ENCODE peak calls at places on chromosomes 6 and 20, in eight cellular contexts. V, A, R, T, W, Q, S and N are unnamed samples.

GRCh38 chr6:5025911-5026819 is 22.3 kb upstream of the RPP40 start:
- DNase-seq in V (peak; percentile 5), W (peak; percentile 44), Q (peak; percentile 41), S (no peak), A (peak; percentile 68), T (peak; percentile 33), R (peak; percentile 52), N (no peak)

GRCh38 chr6:455835-456234 is 64.3 kb downstream of the IRF4 start:
- DNase-seq in A (no peak), Q (no peak), V (no peak), S (no peak), R (no peak), T (no peak), W (no peak), N (no peak)

GRCh38 chr6:157023958-157024357 is 246.8 kb downstream of the ARID1B start:
- DNase-seq in W (no peak), T (no peak), R (no peak), A (peak; percentile 94), V (no peak), Q (peak; percentile 73), S (no peak), N (no peak)

GRCh38 chr20:59829415-59830106 is 103.9 kb downstream of the SYCP2 start:
- DNase-seq in A (no peak), S (no peak), V (no peak), T (no peak), R (no peak), Q (no peak), W (no peak), N (no peak)

GRCh38 chr20:63363013-63363957 is 2.1 kb upstream of the CHRNA4 start:
- DNase-seq in W (no peak), S (no peak), V (no peak), R (no peak), Q (no peak), A (no peak), T (no peak), N (no peak)

GRCh38 chr20:5181955-5182354 is 55.1 kb downstream of the CDS2 start:
- DNase-seq in A (peak; percentile 79), S (no peak), Q (peak; percentile 53), R (peak; percentile 18), T (no peak), W (peak; percentile 25), V (no peak), N (no peak)

GRCh38 chr6:40164345-40164755 is 230.1 kb upstream of the MOCS1 start:
- DNase-seq in Q (peak; percentile 17), A (no peak), T (no peak), V (no peak), S (no peak), R (no peak), W (no peak), N (peak; percentile 64)

GRCh38 chr20:9121211-9121610 is 52.3 kb downstream of the PLCB4 start:
- DNase-seq in W (no peak), R (no peak), V (no peak), Q (no peak), A (no peak), S (no peak), T (no peak), N (no peak)

GRCh38 chr6:69416739-69417138 is 380.1 kb downstream of the LMBRD1 start:
- DNase-seq in V (peak; percentile 42), A (peak; percentile 77), S (no peak), T (no peak), Q (peak; percentile 9), W (no peak), R (no peak), N (no peak)

GRCh38 chr20:54200487-54201267 is 7.2 kb upstream of the PFDN4 start:
- DNase-seq in S (no peak), W (no peak), V (no peak), A (no peak), T (no peak), R (no peak), Q (no peak), N (no peak)

GRCh38 chr20:63454729-63455567 is 17.5 kb downstream of the KCNQ2 start:
- DNase-seq in T (no peak), R (no peak), V (peak; percentile 44), A (no peak), S (no peak), W (no peak), Q (no peak), N (no peak)

GRCh38 chr6:128242765-128243403 is 277.5 kb downstream of the PTPRK start:
- DNase-seq in R (no peak), S (no peak), A (peak; percentile 11), V (no peak), Q (peak; percentile 75), W (no peak), T (no peak), N (no peak)

GRCh38 chr6:16723833-16724232 is 37.4 kb downstream of the ATXN1 start:
- DNase-seq in Q (peak; percentile 96), W (no peak), A (peak; percentile 93), V (no peak), R (peak; percentile 96), S (no peak), T (no peak), N (peak; percentile 38)